ENCODE peak calls at places on chromosome 14, in seven cellular contexts. G is neural progenitor cell, F is endothelial cell of umbilical vein, Y is sigmoid colon, L is BJ, U is cardiac muscle cell, K is fibroblast of pulmonary artery. Z is an unnamed sample.

GRCh38 chr14:96464136-96464535 is 38.0 kb upstream of the PAPOLA start:
- DNase-seq in G (no peak), Y (no peak), L (no peak), F (no peak), K (no peak), U (no peak), Z (no peak)

GRCh38 chr14:102171173-102172020 is 31.7 kb downstream of the WDR20 start:
- DNase-seq in K (no peak), U (no peak), F (no peak), G (no peak), Y (no peak), L (no peak), Z (no peak)

GRCh38 chr14:77848031-77848430 is 48.1 kb downstream of the ADCK1 start:
- DNase-seq in G (no peak), L (no peak), U (peak; percentile 31), Y (no peak), F (no peak), K (peak; percentile 14), Z (no peak)

GRCh38 chr14:31414190-31414833 is 6.0 kb downstream of the HEATR5A start:
- DNase-seq in F (peak; percentile 58), U (peak; percentile 13), Y (no peak), L (no peak), G (no peak), K (peak; percentile 29), Z (no peak)

GRCh38 chr14:104717646-104718045 is 6.4 kb upstream of the ADSS1 start:
- DNase-seq in F (no peak), U (no peak), G (no peak), L (no peak), Y (no peak), K (no peak), Z (no peak)

GRCh38 chr14:58919262-58919661 is 269.2 kb upstream of the DAAM1 start:
- DNase-seq in U (no peak), Y (no peak), G (peak; percentile 27), K (no peak), L (no peak), F (no peak), Z (no peak)

GRCh38 chr14:51211149-51211548 is 28.9 kb upstream of the TMX1 start:
- DNase-seq in Y (no peak), K (peak; percentile 44), L (no peak), G (no peak), U (peak; percentile 61), F (no peak), Z (peak; percentile 45)

GRCh38 chr14:34536951-34537676 is 2.4 kb downstream of the EAPP start:
- DNase-seq in G (no peak), Y (no peak), F (no peak), K (peak; percentile 76), L (peak; percentile 9), U (peak; percentile 76), Z (no peak)

GRCh38 chr14:103141117-103141796 is 18.0 kb downstream of the TNFAIP2 start:
- DNase-seq in U (peak; percentile 63), F (peak; percentile 41), G (peak; percentile 73), Y (no peak), K (peak; percentile 65), L (no peak), Z (no peak)

GRCh38 chr14:104865631-104866441 is 768 bp downstream of the CEP170B start:
- DNase-seq in Y (peak; percentile 85), U (peak; percentile 73), F (peak; percentile 65), L (peak; percentile 11), K (peak; percentile 64), G (peak; percentile 72), Z (no peak)

GRCh38 chr14:76352639-76353281 is 23.2 kb upstream of the ESRRB start:
- DNase-seq in L (no peak), U (peak; percentile 60), K (peak; percentile 40), G (peak; percentile 92), Y (no peak), F (peak; percentile 37), Z (no peak)

GRCh38 chr14:29243355-29243754 is 476.8 kb downstream of the FOXG1 start:
- DNase-seq in L (no peak), K (peak; percentile 89), G (no peak), F (peak; percentile 33), Y (no peak), U (peak; percentile 92), Z (no peak)

GRCh38 chr14:54830650-54831049 is 72.0 kb downstream of the GCH1 start:
- DNase-seq in U (no peak), Y (no peak), F (no peak), K (no peak), L (no peak), G (no peak), Z (no peak)

GRCh38 chr14:75429562-75429961 is 1.7 kb downstream of the JDP2 start:
- DNase-seq in G (no peak), L (no peak), U (peak; percentile 23), K (no peak), F (no peak), Y (no peak), Z (no peak)

GRCh38 chr14:22558221-22558913 is 30.7 kb downstream of the DAD1 start:
- DNase-seq in Y (no peak), G (peak; percentile 35), L (no peak), K (no peak), U (no peak), F (no peak), Z (no peak)

GRCh38 chr14:61836807-61837206 is 74.6 kb downstream of the SNAPC1 start:
- DNase-seq in G (no peak), L (no peak), Y (no peak), U (no peak), F (no peak), K (no peak), Z (no peak)

GRCh38 chr14:103372552-103373304 is 12.5 kb upstream of the MARK3 start:
- DNase-seq in F (peak; percentile 87), L (peak; percentile 71), K (peak; percentile 87), G (peak; percentile 12), Y (peak; percentile 37), U (peak; percentile 85), Z (peak; percentile 62)

GRCh38 chr14:105939810-105940508 is 413.6 kb downstream of the TMEM121 start:
- DNase-seq in K (no peak), L (no peak), Y (peak; percentile 62), G (no peak), F (no peak), U (no peak), Z (no peak)

GRCh38 chr14:41662780-41663477 is 56.3 kb downstream of the LRFN5 start:
- DNase-seq in U (no peak), K (no peak), Y (no peak), G (no peak), F (no peak), L (no peak), Z (no peak)

DNA sequence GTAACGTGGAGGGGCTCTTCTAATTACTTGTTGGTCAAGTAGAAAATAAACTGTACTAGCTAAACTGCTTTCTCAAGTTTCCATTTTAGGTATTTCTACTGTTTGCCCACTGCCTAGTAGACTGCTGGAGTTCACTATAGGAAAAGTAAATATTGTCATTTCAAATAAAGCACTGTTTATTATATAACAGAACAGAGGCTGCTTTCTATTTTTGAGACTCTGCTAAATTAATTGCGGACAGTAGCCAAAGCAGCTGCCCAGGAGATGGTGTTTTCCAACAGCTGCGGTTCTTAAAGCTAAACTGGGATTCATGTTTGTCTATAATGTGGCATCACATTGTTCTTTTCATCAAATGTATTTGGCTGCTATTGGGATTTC is 15.9 kb upstream of the SIX1 start:
- DNase-seq in U (no peak), F (no peak), G (no peak), L (no peak), Y (no peak), K (no peak), Z (no peak)
- H3K4me3 ChIP-seq in U (no peak overlapping the region), F (no peak overlapping the region), G (no peak overlapping the region), L (no peak overlapping the region), Y (no peak overlapping the region), K (no peak overlapping the region), Z (no peak overlapping the region)

GRCh38 chr14:81319314-81319713 is 80.8 kb downstream of the STON2 start:
- DNase-seq in Y (no peak), K (no peak), G (no peak), L (no peak), F (no peak), U (no peak), Z (no peak)

GRCh38 chr14:81326451-81326850 is 73.7 kb downstream of the STON2 start:
- DNase-seq in L (no peak), Y (no peak), U (no peak), K (no peak), G (no peak), F (no peak), Z (no peak)

GRCh38 chr14:81323094-81323493 is 77.0 kb downstream of the STON2 start:
- DNase-seq in K (no peak), U (no peak), L (no peak), G (no peak), F (no peak), Y (no peak), Z (no peak)

GRCh38 chr14:81319946-81320345 is 80.2 kb downstream of the STON2 start:
- DNase-seq in F (no peak), K (no peak), Y (no peak), U (no peak), G (no peak), L (no peak), Z (no peak)

GRCh38 chr14:81323621-81324400 is 76.3 kb downstream of the STON2 start:
- DNase-seq in K (no peak), L (no peak), G (peak; percentile 73), U (no peak), F (no peak), Y (no peak), Z (no peak)
- TF ChIP-seq CTCF in K (no peak), L (no peak), G (no peak), U (no peak), F (no peak), Y (no peak), Z (no peak)

GRCh38 chr14:100065942-100066574 is 836 bp downstream of the EVL start:
- DNase-seq in K (no peak), G (no peak), L (no peak), F (no peak), U (peak; percentile 26), Y (no peak), Z (no peak)
- H3K4me3 ChIP-seq in K (no peak overlapping the region), G (no peak overlapping the region), L (no peak overlapping the region), F (no peak overlapping the region), U (no peak overlapping the region), Y (no peak overlapping the region), Z (no peak overlapping the region)

GRCh38 chr14:70871001-70871400 is 36.3 kb upstream of the PCNX1 start:
- DNase-seq in F (no peak), G (no peak), U (no peak), L (no peak), K (no peak), Y (no peak), Z (no peak)

GRCh38 chr14:70879448-70879847 is 27.8 kb upstream of the PCNX1 start:
- DNase-seq in G (no peak), Y (no peak), U (no peak), F (no peak), L (no peak), K (no peak), Z (no peak)

GRCh38 chr14:70872678-70873020 is 34.6 kb upstream of the PCNX1 start:
- DNase-seq in G (no peak), Y (no peak), L (no peak), U (no peak), F (no peak), K (no peak), Z (no peak)

GRCh38 chr14:70871863-70872677 is 35.2 kb upstream of the PCNX1 start:
- DNase-seq in L (no peak), K (no peak), Y (no peak), G (no peak), F (no peak), U (no peak), Z (no peak)

DNA sequence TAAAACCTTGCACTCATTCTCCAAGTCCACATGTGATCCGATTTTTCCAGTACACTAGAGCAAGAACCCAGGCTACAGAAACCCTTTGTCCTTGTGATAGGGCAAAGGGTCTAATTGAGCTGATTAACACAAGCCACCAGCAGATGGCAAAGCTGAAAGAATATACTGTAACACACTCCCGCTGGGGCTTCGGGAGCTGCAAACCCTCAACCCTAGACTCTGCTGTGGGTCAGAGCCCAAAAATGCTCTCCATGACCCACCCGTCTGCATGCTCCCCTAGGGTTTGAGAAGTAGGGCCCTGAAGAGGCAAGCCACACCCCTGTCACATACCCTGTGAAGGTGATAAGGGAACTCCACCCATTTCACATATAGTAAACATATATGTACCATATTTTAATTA is 33.6 kb upstream of the PCNX1 start:
- DNase-seq in G (no peak), K (no peak), U (no peak), L (no peak), F (no peak), Y (no peak), Z (no peak)
- TF ChIP-seq CTCF in G (no peak), K (no peak), U (no peak), L (no peak), F (no peak), Y (no peak), Z (no peak)

Z was measured in HFF-Myc.